ENCODE peak calls at places on chromosomes 3 and 15, in four cellular contexts. W, Z, L and S are unnamed samples.

GRCh38 chr15:60392601-60392985 is 5.2 kb downstream of the ANXA2 start:
- DNase-seq in W (no peak), Z (peak), L (peak), S (peak)

GRCh38 chr15:42151012-42151615 is 5.3 kb downstream of the PLA2G4F start:
- DNase-seq in W (no peak), Z (no peak), L (no peak), S (no peak)

GRCh38 chr3:27653803-27654558 is 68.1 kb downstream of the EOMES start:
- DNase-seq in W (no peak), Z (no peak), L (no peak), S (no peak)

GRCh38 chr3:43378066-43378935 is 92.0 kb downstream of the SNRK start:
- DNase-seq in W (no peak), Z (peak), L (peak), S (no peak)

GRCh38 chr3:37640636-37641375 is 220.9 kb upstream of the CTDSPL start:
- DNase-seq in W (no peak), Z (no peak), L (no peak), S (no peak)

GRCh38 chr3:184380627-184381260 is 890 bp downstream of the CHRD start:
- DNase-seq in W (no peak), Z (no peak), L (no peak), S (no peak)

GRCh38 chr3:10742031-10742671 is 73.9 kb upstream of the SLC6A11 start:
- DNase-seq in W (no peak), Z (no peak), L (no peak), S (no peak)

GRCh38 chr3:48157215-48157840 is 30.9 kb downstream of the CDC25A start:
- DNase-seq in W (peak), Z (peak), L (peak), S (no peak)

GRCh38 chr15:74036271-74037170 is 42.0 kb downstream of the PML start:
- DNase-seq in W (peak), Z (peak), L (peak), S (peak)

DNA sequence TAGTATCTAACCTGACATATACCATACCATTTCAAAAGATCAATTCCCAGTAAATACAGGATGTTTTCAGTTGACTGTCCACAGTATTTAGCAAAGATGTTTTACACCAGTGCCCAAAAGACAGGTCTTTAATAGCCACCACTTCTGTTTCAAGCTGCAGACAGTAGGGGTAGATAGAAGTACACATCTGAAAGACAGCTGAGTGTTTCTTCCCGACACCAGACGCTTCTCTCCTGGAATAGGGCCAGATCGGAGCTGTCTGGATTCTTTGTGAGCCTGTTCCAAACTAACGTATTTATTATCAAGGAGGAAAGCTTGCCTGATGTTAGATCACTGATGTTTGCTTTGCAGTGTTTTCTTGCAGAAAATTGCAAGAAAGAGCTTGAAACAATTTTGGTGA is 136.1 kb upstream of the RBMS3 start:
- DNase-seq in W (no peak), Z (peak), L (peak), S (peak)
- H3K4me3 ChIP-seq in W (no peak), Z (no peak), L (no peak), S (no peak)

GRCh38 chr3:85251766-85252165 is 293.0 kb downstream of the CADM2 start:
- DNase-seq in W (no peak), Z (no peak), L (no peak), S (no peak)

GRCh38 chr3:85259748-85260147 is 301.0 kb downstream of the CADM2 start:
- DNase-seq in W (no peak), Z (peak), L (no peak), S (no peak)

GRCh38 chr3:85254738-85255137 is 295.9 kb downstream of the CADM2 start:
- DNase-seq in W (no peak), Z (peak), L (no peak), S (no peak)

GRCh38 chr3:85252686-85253085 is 293.9 kb downstream of the CADM2 start:
- DNase-seq in W (no peak), Z (no peak), L (no peak), S (no peak)

GRCh38 chr3:85255954-85256353 is 297.2 kb downstream of the CADM2 start:
- DNase-seq in W (no peak), Z (peak), L (no peak), S (no peak)
- H3K4me3 ChIP-seq in W (no peak), Z (no peak), L (no peak), S (no peak)

GRCh38 chr3:111863942-111864341 is 4.9 kb downstream of the PHLDB2 start:
- DNase-seq in W (no peak), Z (peak), L (peak), S (no peak)

GRCh38 chr3:111859974-111860859 is 1.2 kb downstream of the PHLDB2 start:
- DNase-seq in W (peak), Z (peak), L (peak), S (peak)

GRCh38 chr3:111861396-111861795 is 2.3 kb downstream of the PHLDB2 start:
- DNase-seq in W (no peak), Z (no peak), L (peak), S (no peak)

GRCh38 chr3:111862974-111863373 is 3.9 kb downstream of the PHLDB2 start:
- DNase-seq in W (no peak), Z (no peak), L (no peak), S (no peak)

DNA sequence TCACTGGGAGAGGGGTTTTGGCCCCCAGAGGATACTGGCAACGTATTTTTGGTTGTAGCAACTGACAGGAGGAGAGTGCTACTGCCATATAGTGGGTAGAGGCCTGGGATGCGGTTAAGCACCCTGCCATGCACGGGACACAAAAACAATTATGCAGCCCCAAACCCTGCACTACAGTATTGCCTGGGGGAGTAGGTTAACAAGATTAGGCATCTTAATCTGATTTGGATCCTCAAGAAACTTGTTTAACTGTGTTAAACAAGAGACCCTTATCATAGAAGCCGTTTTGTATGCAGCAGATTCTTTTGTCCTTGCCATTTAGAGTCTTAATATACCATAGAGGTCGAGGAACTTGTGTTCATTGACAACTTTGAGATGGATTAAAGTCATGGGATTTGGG is 3.4 kb downstream of the PHLDB2 start:
- DNase-seq in W (no peak), Z (no peak), L (no peak), S (no peak)
- H3K4me3 ChIP-seq in W (peak), Z (no peak), L (peak), S (no peak)

GRCh38 chr3:61357902-61358301 is 106.7 kb upstream of the FHIT start:
- DNase-seq in W (no peak), Z (no peak), L (no peak), S (no peak)
- H3K4me3 ChIP-seq in W (no peak), Z (no peak), L (no peak), S (no peak)

GRCh38 chr15:78976691-78977090 is 31.8 kb upstream of the CTSH start:
- DNase-seq in W (no peak), Z (no peak), L (no peak), S (no peak)
- H3K4me3 ChIP-seq in W (no peak), Z (no peak), L (no peak), S (no peak)

DNA sequence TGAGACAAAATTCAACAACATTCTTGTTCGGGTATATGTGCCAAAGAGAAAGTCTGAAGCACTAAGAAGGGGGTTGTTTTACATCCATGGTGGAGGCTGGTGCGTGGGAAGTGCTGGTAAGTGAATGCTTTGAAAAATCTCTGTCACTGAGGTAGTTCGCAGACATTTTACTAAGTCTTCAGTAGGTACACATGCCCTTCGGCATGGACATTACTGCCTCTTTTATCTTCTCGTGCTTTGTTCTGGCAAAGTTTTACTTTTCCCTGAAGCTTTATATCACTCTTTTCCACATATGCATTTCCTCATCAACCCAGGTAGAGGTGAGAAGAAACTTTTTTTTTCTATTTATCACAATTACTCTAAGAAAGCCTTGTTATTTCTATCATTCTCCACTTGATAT is 3.6 kb downstream of the AADAC start:
- DNase-seq in W (no peak), Z (no peak), L (no peak), S (no peak)
- H3K4me3 ChIP-seq in W (no peak), Z (no peak), L (no peak), S (no peak)

GRCh38 chr3:185930393-185931107 is 7.3 kb downstream of the TRA2B start:
- DNase-seq in W (no peak), Z (peak), L (no peak), S (peak)
- H3K4me3 ChIP-seq in W (peak), Z (no peak), L (no peak), S (no peak)